ENCODE peak calls at places on chromosomes 4 and X, in four cellular contexts. One of them, this sample, is unnamed.

GRCh38 chr4:8090312-8090711 is 68.3 kb downstream of the ABLIM2 start:
- DNase-seq in T-helper 2 cell: no peak
- DNase-seq in activated CD4-positive, alpha-beta T cell treated with anti-CD3 and anti-CD28 coated beads, Interleukin-2, amount 10 ng/mL, durations not matched to agents 7 days and 5 days: peak; percentile 42
- DNase-seq in naive B cell: no peak
- DNase-seq in this sample: no peak

GRCh38 chr4:104811727-104812126 is 317.0 kb upstream of the CXXC4 start:
- DNase-seq in naive B cell: no peak
- DNase-seq in T-helper 2 cell: no peak
- DNase-seq in activated CD4-positive, alpha-beta T cell treated with anti-CD3 and anti-CD28 coated beads, Interleukin-2, amount 10 ng/mL, durations not matched to agents 7 days and 5 days: no peak
- DNase-seq in this sample: no peak

GRCh38 chrX:144494069-144494468 is 610.2 kb downstream of the UBE2NL start:
- DNase-seq in activated CD4-positive, alpha-beta T cell treated with anti-CD3 and anti-CD28 coated beads, Interleukin-2, amount 10 ng/mL, durations not matched to agents 7 days and 5 days: no peak
- DNase-seq in naive B cell: no peak
- DNase-seq in T-helper 2 cell: no peak
- DNase-seq in this sample: no peak

GRCh38 chr4:85928775-85929585 is 430.9 kb downstream of the MAPK10 start:
- DNase-seq in T-helper 2 cell: no peak
- DNase-seq in activated CD4-positive, alpha-beta T cell treated with anti-CD3 and anti-CD28 coated beads, Interleukin-2, amount 10 ng/mL, durations not matched to agents 7 days and 5 days: no peak
- DNase-seq in naive B cell: peak; percentile 13
- DNase-seq in this sample: no peak

GRCh38 chr4:86376850-86377249 is 17.0 kb upstream of the MAPK10 start:
- DNase-seq in T-helper 2 cell: no peak
- DNase-seq in activated CD4-positive, alpha-beta T cell treated with anti-CD3 and anti-CD28 coated beads, Interleukin-2, amount 10 ng/mL, durations not matched to agents 7 days and 5 days: no peak
- DNase-seq in naive B cell: no peak
- DNase-seq in this sample: no peak

GRCh38 chrX:15349046-15349445 is 13.7 kb upstream of the PIGA start:
- DNase-seq in naive B cell: peak; percentile 14
- DNase-seq in activated CD4-positive, alpha-beta T cell treated with anti-CD3 and anti-CD28 coated beads, Interleukin-2, amount 10 ng/mL, durations not matched to agents 7 days and 5 days: peak; percentile 20
- DNase-seq in T-helper 2 cell: no peak
- DNase-seq in this sample: no peak

GRCh38 chr4:161546902-161547301 is 616.9 kb downstream of the FSTL5 start:
- DNase-seq in T-helper 2 cell: no peak
- DNase-seq in activated CD4-positive, alpha-beta T cell treated with anti-CD3 and anti-CD28 coated beads, Interleukin-2, amount 10 ng/mL, durations not matched to agents 7 days and 5 days: no peak
- DNase-seq in naive B cell: no peak
- DNase-seq in this sample: no peak

GRCh38 chrX:17405225-17405969 is 30.4 kb downstream of the NHS start:
- DNase-seq in T-helper 2 cell: no peak
- DNase-seq in activated CD4-positive, alpha-beta T cell treated with anti-CD3 and anti-CD28 coated beads, Interleukin-2, amount 10 ng/mL, durations not matched to agents 7 days and 5 days: no peak
- DNase-seq in naive B cell: no peak
- DNase-seq in this sample: no peak

GRCh38 chr4:92210906-92211305 is 92.9 kb upstream of the GRID2 start:
- DNase-seq in activated CD4-positive, alpha-beta T cell treated with anti-CD3 and anti-CD28 coated beads, Interleukin-2, amount 10 ng/mL, durations not matched to agents 7 days and 5 days: no peak
- DNase-seq in T-helper 2 cell: no peak
- DNase-seq in naive B cell: no peak
- DNase-seq in this sample: no peak

GRCh38 chrX:136765957-136766356 is 14.8 kb downstream of the ARHGEF6 start:
- DNase-seq in T-helper 2 cell: no peak
- DNase-seq in naive B cell: no peak
- DNase-seq in activated CD4-positive, alpha-beta T cell treated with anti-CD3 and anti-CD28 coated beads, Interleukin-2, amount 10 ng/mL, durations not matched to agents 7 days and 5 days: no peak
- DNase-seq in this sample: no peak

GRCh38 chr4:186727149-186727976 is 3.7 kb upstream of the FAT1 start:
- DNase-seq in T-helper 2 cell: no peak
- DNase-seq in activated CD4-positive, alpha-beta T cell treated with anti-CD3 and anti-CD28 coated beads, Interleukin-2, amount 10 ng/mL, durations not matched to agents 7 days and 5 days: no peak
- DNase-seq in naive B cell: no peak
- DNase-seq in this sample: no peak

This sample was measured in T-helper 9 cell.